ENCODE peak calls at places on chromosomes 6 and 20, in five cellular contexts. B is CD8-positive, alpha-beta memory T cell; X is SJCRH30; E is fibroblast of lung; N is body of pancreas. Z is an unnamed sample. For H3K9me3, the result is how much of the 10 kb centered on the place peaks cover.

GRCh38 chr6:157148391-157149323 is 174.7 kb downstream of the TMEM242 start:
- DNase-seq in B (no peak), E (peak), N (peak), X (peak), Z (peak)

GRCh38 chr6:56314683-56315523 is 67.5 kb upstream of the COL21A1 start:
- DNase-seq in E (peak), X (peak), N (peak), B (no peak), Z (peak)

GRCh38 chr20:47360489-47361267 is 4.2 kb upstream of the ZMYND8 start:
- DNase-seq in E (peak), X (peak), N (peak), B (no peak), Z (peak)

GRCh38 chr6:2781685-2782355 is 16.6 kb downstream of the WRNIP1 start:
- DNase-seq in X (no peak), N (no peak), B (no peak), E (no peak), Z (no peak)

GRCh38 chr20:44909872-44910689 is at the start of gene PABPC1L:
- DNase-seq in E (peak), B (peak), N (peak), X (peak), Z (peak)

GRCh38 chr6:166957087-166957804 is 896 bp upstream of the RNASET2 start:
- DNase-seq in B (peak), X (peak), N (peak), E (no peak), Z (peak)

GRCh38 chr20:43916073-43916874 is 1.6 kb downstream of the TOX2 start:
- DNase-seq in N (no peak), B (no peak), E (peak), X (peak), Z (no peak)

GRCh38 chr20:43583982-43584432 is 6.7 kb upstream of the IFT52 start:
- DNase-seq in N (peak), B (no peak), X (peak), E (peak), Z (peak)

GRCh38 chr6:137494967-137495595 is 887 bp upstream of the OLIG3 start:
- DNase-seq in X (no peak), N (no peak), B (no peak), E (no peak), Z (no peak)

GRCh38 chr20:48652961-48653705 is 174.7 kb downstream of the PREX1 start:
- DNase-seq in B (no peak), X (no peak), E (no peak), N (no peak), Z (no peak)

GRCh38 chr6:129660346-129660676 is 49.7 kb downstream of the ARHGAP18 start:
- DNase-seq in N (no peak), B (no peak), X (no peak), E (no peak), Z (no peak)

GRCh38 chr6:153538491-153538890 is 407.4 kb upstream of the RGS17 start:
- DNase-seq in X (no peak), N (no peak), E (no peak), B (no peak), Z (no peak)

GRCh38 chr6:74451953-74452352 is 753.9 kb downstream of the COL12A1 start:
- DNase-seq in E (no peak), N (no peak), B (no peak), X (no peak), Z (no peak)

GRCh38 chr6:75486850-75487568 is 6.6 kb downstream of the FILIP1 start:
- DNase-seq in B (no peak), X (no peak), N (no peak), E (no peak), Z (no peak)

GRCh38 chr6:64680446-64680845 is 1026.6 kb downstream of the EYS start:
- DNase-seq in X (no peak), E (peak), B (no peak), N (no peak), Z (no peak)

GRCh38 chr6:81552644-81553043 is 199.8 kb downstream of the TENT5A start:
- DNase-seq in X (no peak), N (no peak), E (no peak), B (no peak), Z (no peak)

GRCh38 chr6:107606407-107606806 is 116.5 kb downstream of the SOBP start:
- DNase-seq in X (no peak), E (no peak), B (no peak), N (no peak), Z (no peak)

GRCh38 chr6:6246539-6246938 is 73.9 kb downstream of the F13A1 start:
- DNase-seq in E (no peak), N (no peak), B (no peak), X (peak), Z (no peak)

GRCh38 chr20:43658723-43659419 is 8.0 kb upstream of the MYBL2 start:
- DNase-seq in N (no peak), X (no peak), B (no peak), E (no peak), Z (no peak)

GRCh38 chr20:24402234-24402633 is 67.2 kb upstream of the SYNDIG1 start:
- DNase-seq in E (no peak), N (no peak), X (no peak), B (no peak), Z (no peak)

GRCh38 chr6:33878541-33878940 is 74.7 kb upstream of the MLN start:
- DNase-seq in N (no peak), X (no peak), B (no peak), E (no peak), Z (no peak)

GRCh38 chr20:63310265-63310971 is 17.4 kb downstream of the COL20A1 start:
- DNase-seq in N (no peak), X (no peak), E (no peak), B (no peak), Z (no peak)

GRCh38 chr20:25046736-25047666 is 10.9 kb downstream of the ACSS1 start:
- DNase-seq in B (no peak), E (no peak), X (no peak), N (peak), Z (no peak)

GRCh38 chr6:26361544-26361943 is 3.5 kb upstream of the BTN3A2 start:
- DNase-seq in X (no peak), N (no peak), E (no peak), B (no peak), Z (no peak)

GRCh38 chr20:31662372-31662854 is 24.7 kb downstream of the COX4I2 start:
- DNase-seq in E (no peak), N (no peak), X (no peak), B (no peak), Z (no peak)

GRCh38 chr6:2467929-2468600 is 222.7 kb upstream of the GMDS start:
- DNase-seq in B (no peak), X (no peak), N (no peak), E (no peak), Z (no peak)

GRCh38 chr6:72865467-72865866 is 243.6 kb downstream of the KCNQ5 start:
- DNase-seq in N (no peak), B (no peak), X (no peak), E (peak), Z (no peak)

GRCh38 chr6:150233797-150234399 is 91.1 kb downstream of the PPP1R14C start:
- DNase-seq in B (no peak), E (no peak), X (no peak), N (no peak), Z (no peak)

GRCh38 chr6:41939848-41940758 is 1.5 kb downstream of the CCND3 start:
- DNase-seq in X (peak), B (no peak), E (peak), N (no peak), Z (peak)

GRCh38 chr6:75532521-75532920 is 38.9 kb upstream of the FILIP1 start:
- DNase-seq in E (peak), X (peak), N (no peak), B (no peak), Z (no peak)

GRCh38 chr20:22684763-22685443 is 100.5 kb upstream of the FOXA2 start:
- DNase-seq in X (peak), N (no peak), B (no peak), E (no peak), Z (no peak)

GRCh38 chr20:9912858-9913434 is 74.1 kb upstream of the PAK5 start:
- DNase-seq in N (peak), X (peak), B (no peak), E (peak), Z (peak)

GRCh38 chr6:43768983-43769525 is 957 bp upstream of the VEGFA start:
- DNase-seq in X (no peak), N (no peak), B (no peak), E (peak), Z (no peak)

GRCh38 chr20:11111191-11111590 is 437.4 kb upstream of the JAG1 start:
- DNase-seq in X (no peak), N (no peak), E (peak), B (no peak), Z (no peak)

GRCh38 chr20:3908667-3909066 is 19.5 kb downstream of the PANK2 start:
- DNase-seq in E (no peak), B (no peak), N (no peak), X (no peak), Z (peak)

GRCh38 chr20:50138479-50139393 is 14.8 kb downstream of the PEDS1 start:
- DNase-seq in E (no peak), B (no peak), X (peak), N (no peak), Z (peak)

GRCh38 chr6:73200735-73201134 is 24.6 kb downstream of the KHDC1L start:
- DNase-seq in B (no peak), N (no peak), X (no peak), E (peak), Z (no peak)

GRCh38 chr6:74115674-74116073 is 419.7 kb downstream of the CD109 start:
- DNase-seq in B (no peak), N (no peak), E (no peak), X (no peak), Z (no peak)

DNA sequence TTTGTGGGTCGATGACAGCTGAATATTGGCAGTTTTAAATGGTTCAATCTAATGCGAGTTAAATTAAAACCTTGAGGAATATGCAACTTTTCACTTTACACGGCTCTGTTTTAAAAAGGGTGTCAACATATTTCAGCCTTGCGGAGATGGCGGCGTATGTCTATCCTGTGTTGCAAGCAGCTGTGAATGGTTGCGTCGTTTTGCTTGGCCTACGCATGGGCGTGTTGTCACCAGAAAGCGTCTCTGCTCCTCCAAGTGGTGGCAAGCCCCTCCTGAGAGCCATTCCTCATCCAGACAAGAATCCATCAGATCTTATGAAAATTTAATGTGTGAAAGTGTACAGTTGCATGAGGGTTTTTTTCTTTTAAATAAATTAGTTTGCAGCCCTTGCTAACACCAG is 114.3 kb downstream of the PHACTR3 start:
- DNase-seq in E (no peak), B (no peak), X (no peak), N (no peak), Z (no peak)
- H3K9me3 ChIP-seq in E (under half), B (under half), X (under half), N (under half), Z (under half)

GRCh38 chr6:19354181-19354580 is 483.0 kb upstream of the ID4 start:
- DNase-seq in N (no peak), E (no peak), B (no peak), X (no peak), Z (no peak)
- H3K9me3 ChIP-seq in N (under half), E (under half), B (under half), X (under half), Z (under half)

GRCh38 chr6:168384045-168385038 is 56.6 kb upstream of the SMOC2 start:
- DNase-seq in B (no peak), N (no peak), E (no peak), X (no peak), Z (no peak)

GRCh38 chr6:168386973-168387372 is 54.0 kb upstream of the SMOC2 start:
- DNase-seq in E (no peak), X (no peak), B (no peak), N (no peak), Z (no peak)

GRCh38 chr6:168385858-168386735 is 54.9 kb upstream of the SMOC2 start:
- DNase-seq in B (no peak), E (no peak), N (no peak), X (no peak), Z (no peak)

GRCh38 chr6:168387426-168387825 is 53.6 kb upstream of the SMOC2 start:
- DNase-seq in N (no peak), E (no peak), X (no peak), B (no peak), Z (no peak)

GRCh38 chr6:168385380-168385779 is 55.6 kb upstream of the SMOC2 start:
- DNase-seq in B (no peak), X (no peak), N (no peak), E (no peak), Z (no peak)
- H3K9me3 ChIP-seq in B (under half), X (under half), N (under half), E (under half), Z (under half)

GRCh38 chr6:131225959-131226358 is 90.7 kb downstream of the AKAP7 start:
- DNase-seq in B (no peak), X (no peak), N (no peak), E (no peak), Z (no peak)
- H3K9me3 ChIP-seq in B (under half), X (under half), N (under half), E (under half), Z (under half)

GRCh38 chr6:25136879-25137278 is 142.3 kb upstream of the CARMIL1 start:
- DNase-seq in N (no peak), B (no peak), X (no peak), E (peak), Z (no peak)

GRCh38 chr6:25137497-25137896 is 141.7 kb upstream of the CARMIL1 start:
- DNase-seq in E (no peak), X (no peak), N (no peak), B (peak), Z (no peak)

GRCh38 chr6:25133479-25133878 is 145.7 kb upstream of the CARMIL1 start:
- DNase-seq in X (no peak), B (no peak), N (no peak), E (no peak), Z (no peak)

GRCh38 chr6:25130518-25130917 is 148.7 kb upstream of the CARMIL1 start:
- DNase-seq in X (no peak), N (no peak), B (no peak), E (no peak), Z (no peak)

GRCh38 chr6:25132934-25133333 is 146.2 kb upstream of the CARMIL1 start:
- DNase-seq in E (no peak), X (no peak), N (no peak), B (no peak), Z (no peak)
- H3K9me3 ChIP-seq in E (under half), X (under half), N (under half), B (under half), Z (under half)

GRCh38 chr6:22557007-22557406 is 12.4 kb upstream of the HDGFL1 start:
- DNase-seq in X (no peak), N (no peak), B (no peak), E (no peak), Z (no peak)

GRCh38 chr6:22556298-22556697 is 13.1 kb upstream of the HDGFL1 start:
- DNase-seq in E (no peak), B (no peak), X (no peak), N (no peak), Z (no peak)

DNA sequence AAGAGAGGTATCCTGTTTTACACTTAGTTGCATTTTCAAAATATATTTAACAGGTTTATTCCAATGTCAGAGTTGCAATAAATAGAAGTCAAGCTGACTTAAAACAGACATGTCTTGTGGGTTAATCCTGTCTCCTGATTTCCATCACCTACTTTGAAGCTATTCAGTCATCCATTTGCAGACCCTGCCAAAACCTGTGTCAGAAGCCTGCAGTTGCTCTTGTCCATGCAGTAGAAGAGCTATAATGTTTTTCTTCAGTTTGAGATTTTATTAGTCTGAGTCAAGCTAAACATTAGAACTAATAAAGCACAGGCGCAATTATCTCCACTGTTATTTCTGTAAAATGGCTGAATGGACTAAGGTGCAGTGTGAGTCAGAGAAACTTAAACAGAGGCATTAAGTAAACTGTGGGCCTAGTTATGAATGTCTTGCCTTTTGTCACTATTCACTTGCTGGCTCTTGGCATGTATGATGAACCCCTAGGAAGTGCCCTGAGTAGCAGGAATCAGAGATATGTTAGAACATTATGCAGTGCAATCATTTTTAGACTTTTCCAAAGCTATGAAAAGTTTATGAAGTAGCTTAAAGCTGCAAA is 11.0 kb upstream of the HDGFL1 start:
- DNase-seq in N (no peak), B (no peak), E (no peak), X (no peak), Z (no peak)
- H3K9me3 ChIP-seq in N (under half), B (under half), E (under half), X (under half), Z (under half)